ENCODE peak calls at places on chromosomes 3 and 15, in eight cellular contexts. C, P, J, W, M, B, D and F are unnamed samples.

GRCh38 chr3:152524198-152525140 is 255.7 kb downstream of the MBNL1 start:
- DNase-seq in B (peak; percentile 51), C (peak; percentile 38), D (peak; percentile 21), M (peak; percentile 33), P (no peak), W (no peak), J (peak; percentile 17), F (no peak)

GRCh38 chr3:197209366-197210260 is 88.8 kb downstream of the DLG1 start:
- DNase-seq in D (no peak), M (no peak), C (no peak), W (no peak), J (no peak), P (no peak), B (no peak), F (no peak)

GRCh38 chr15:59456114-59456513 is 18.1 kb downstream of the FAM81A start:
- DNase-seq in C (peak; percentile 89), P (peak; percentile 89), W (no peak), B (no peak), M (peak; percentile 87), J (no peak), D (no peak), F (no peak)

GRCh38 chr15:87741350-87741749 is 515.2 kb downstream of the NTRK3 start:
- DNase-seq in J (no peak), D (no peak), B (no peak), C (no peak), P (no peak), M (no peak), W (no peak), F (no peak)

GRCh38 chr3:123353852-123354238 is 95.0 kb downstream of the ADCY5 start:
- DNase-seq in D (no peak), B (peak; percentile 33), J (no peak), P (no peak), M (no peak), W (no peak), C (no peak), F (no peak)

GRCh38 chr3:63351159-63352007 is 73.3 kb downstream of the SYNPR start:
- DNase-seq in P (no peak), M (no peak), J (peak; percentile 45), D (peak; percentile 24), W (no peak), B (peak; percentile 50), C (no peak), F (no peak)

GRCh38 chr3:150081084-150081483 is 110.4 kb upstream of the PFN2 start:
- DNase-seq in C (no peak), B (no peak), P (no peak), W (no peak), M (no peak), D (no peak), J (no peak), F (no peak)

GRCh38 chr15:51114437-51115119 is 19.9 kb upstream of the TNFAIP8L3 start:
- DNase-seq in M (no peak), B (no peak), P (no peak), C (no peak), D (no peak), W (no peak), J (no peak), F (no peak)

GRCh38 chr3:142315083-142315482 is 89.7 kb upstream of the GK5 start:
- DNase-seq in P (no peak), C (no peak), M (no peak), J (peak; percentile 59), B (peak; percentile 21), W (no peak), D (peak; percentile 55), F (no peak)

GRCh38 chr3:150464684-150465083 is 56.6 kb downstream of the TSC22D2 start:
- DNase-seq in J (no peak), C (no peak), B (no peak), M (no peak), P (no peak), D (no peak), W (no peak), F (no peak)

GRCh38 chr3:172438181-172438580 is 10.1 kb downstream of the GHSR start:
- DNase-seq in P (no peak), M (no peak), J (no peak), B (no peak), W (no peak), C (no peak), D (no peak), F (no peak)

GRCh38 chr3:170037463-170038433 is at the start of gene GPR160:
- DNase-seq in W (no peak), M (peak; percentile 92), P (peak; percentile 95), D (no peak), B (no peak), C (peak; percentile 95), J (no peak), F (peak; percentile 80)

GRCh38 chr15:101669744-101670143 is 17.6 kb upstream of the TM2D3 start:
- DNase-seq in C (no peak), B (no peak), M (no peak), D (no peak), P (no peak), J (no peak), W (no peak), F (no peak)

GRCh38 chr15:69185706-69186105 is 25.3 kb downstream of the GLCE start:
- DNase-seq in D (no peak), B (no peak), P (no peak), W (no peak), M (no peak), J (no peak), C (no peak), F (no peak)

GRCh38 chr3:134630506-134630905 is 20.3 kb downstream of the KY start:
- DNase-seq in M (peak; percentile 24), J (no peak), W (no peak), C (no peak), B (no peak), D (no peak), P (no peak), F (no peak)

GRCh38 chr3:47423548-47424145 is 42.8 kb downstream of the PTPN23 start:
- DNase-seq in D (no peak), P (no peak), M (no peak), B (no peak), J (no peak), W (no peak), C (no peak), F (no peak)

GRCh38 chr3:43288850-43289249 is 2.5 kb downstream of the SNRK start:
- DNase-seq in M (no peak), B (no peak), P (no peak), W (no peak), C (no peak), D (no peak), J (no peak), F (no peak)

GRCh38 chr15:89575656-89576416 is 567 bp downstream of the TICRR start:
- DNase-seq in C (no peak), D (no peak), B (no peak), J (no peak), M (no peak), P (no peak), W (no peak), F (no peak)

GRCh38 chr3:186746008-186746407 is 28.8 kb downstream of the KNG1 start:
- DNase-seq in J (no peak), B (peak; percentile 62), W (no peak), C (peak; percentile 57), M (peak; percentile 42), P (peak; percentile 78), D (peak; percentile 18), F (no peak)

GRCh38 chr3:79517766-79518413 is 249.9 kb downstream of the ROBO1 start:
- DNase-seq in M (no peak), C (no peak), P (no peak), D (no peak), W (no peak), B (peak; percentile 5), J (no peak), F (no peak)

GRCh38 chr3:59006791-59007517 is 42.9 kb downstream of the CFAP20DC start:
- DNase-seq in W (no peak), P (no peak), M (no peak), B (no peak), C (no peak), D (peak; percentile 47), J (no peak), F (no peak)

GRCh38 chr3:129233538-129233937 is 15.9 kb upstream of the COPG1 start:
- DNase-seq in W (peak; percentile 78), D (no peak), C (peak; percentile 67), B (no peak), J (no peak), P (no peak), M (peak; percentile 31), F (no peak)

GRCh38 chr3:13839253-13839652 is 40.6 kb downstream of the WNT7A start:
- DNase-seq in W (no peak), C (no peak), P (no peak), D (no peak), B (no peak), M (no peak), J (no peak), F (no peak)

GRCh38 chr3:11583226-11583625 is 60.5 kb downstream of the VGLL4 start:
- DNase-seq in W (no peak), M (no peak), J (no peak), C (no peak), P (no peak), D (no peak), B (no peak), F (no peak)
- H3K4me3 ChIP-seq in W (no peak overlapping the region), M (no peak overlapping the region), J (no peak overlapping the region), C (no peak overlapping the region), P (no peak overlapping the region), D (no peak overlapping the region), B (peak overlapping the region; percentile 40), F (no peak overlapping the region)

GRCh38 chr3:20012164-20012563 is at the start of gene PP2D1:
- DNase-seq in D (no peak), P (no peak), M (no peak), J (no peak), B (no peak), C (no peak), W (no peak), F (no peak)

GRCh38 chr3:20013396-20013795 is 1.3 kb upstream of the PP2D1 start:
- DNase-seq in B (no peak), J (no peak), M (no peak), W (no peak), C (no peak), D (no peak), P (no peak), F (no peak)

DNA sequence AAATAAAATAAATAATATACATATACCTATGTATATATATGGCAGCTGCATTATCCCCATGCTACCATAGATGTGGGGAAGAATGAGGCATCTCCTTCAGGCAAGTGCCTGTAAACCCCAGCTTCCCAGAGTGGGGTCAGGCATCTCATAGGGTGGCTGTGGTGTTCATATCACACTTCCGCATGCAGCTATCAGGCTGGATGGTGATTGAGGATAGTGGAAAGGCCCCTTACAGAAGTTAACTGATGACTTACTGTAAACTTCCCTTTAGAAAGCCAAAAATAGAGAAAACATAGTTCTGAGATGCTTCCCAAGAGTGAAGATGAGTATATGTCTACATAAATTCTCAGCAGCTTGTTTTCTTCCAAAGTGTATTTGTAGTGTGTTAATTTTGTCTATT is 3.5 kb upstream of the PP2D1 start:
- DNase-seq in M (no peak), D (no peak), W (no peak), C (no peak), B (no peak), P (no peak), J (no peak), F (no peak)
- TF ChIP-seq CTCF in M (no peak), D (no peak), W (no peak), C (no peak), B (no peak), P (no peak), J (no peak), F (no peak)

GRCh38 chr3:72174890-72175289 is 389.9 kb upstream of the PROK2 start:
- DNase-seq in B (no peak), C (no peak), P (no peak), D (no peak), W (no peak), M (no peak), J (no peak), F (no peak)
- H3K4me3 ChIP-seq in B (no peak overlapping the region), C (no peak overlapping the region), P (no peak overlapping the region), D (no peak overlapping the region), W (no peak overlapping the region), M (no peak overlapping the region), J (no peak overlapping the region), F (no peak overlapping the region)

GRCh38 chr3:50388021-50388719 is 28.8 kb upstream of the TMEM115 start:
- DNase-seq in D (no peak), J (no peak), M (no peak), P (no peak), B (no peak), C (no peak), W (no peak), F (no peak)
- TF ChIP-seq CTCF in D (peak; percentile 21), J (peak; percentile 45), M (no peak), P (no peak), B (peak; percentile 25), C (peak; percentile 11), W (no peak), F (peak; percentile 30)